ENCODE peak calls at places on chromosomes 1 and 21, in nine cellular contexts. J, H, E, F, A, M, L, T and V are unnamed samples.

GRCh38 chr1:17265950-17266349 is 17.1 kb downstream of the PADI3 start:
- DNase-seq in L (no peak), T (no peak), M (no peak), A (no peak), F (no peak), J (no peak), H (no peak), E (no peak), V (no peak)

GRCh38 chr1:26083246-26083645 is 15.8 kb upstream of the TRIM63 start:
- DNase-seq in L (no peak), F (no peak), T (no peak), A (no peak), E (no peak), J (no peak), M (no peak), H (no peak), V (no peak)

GRCh38 chr1:246617156-246617555 is 50.9 kb downstream of the CNST start:
- DNase-seq in A (no peak), T (no peak), E (no peak), M (no peak), J (no peak), L (no peak), F (no peak), H (no peak), V (no peak)

GRCh38 chr1:62045579-62045978 is 149.1 kb upstream of the L1TD1 start:
- DNase-seq in E (no peak), F (no peak), T (no peak), M (no peak), H (no peak), L (no peak), A (no peak), J (no peak), V (no peak)

GRCh38 chr1:238476881-238477280 is 586.2 kb upstream of the ZP4 start:
- DNase-seq in E (no peak), L (no peak), T (no peak), J (no peak), H (no peak), M (no peak), F (no peak), A (no peak), V (no peak)

GRCh38 chr21:32392880-32393676 is at the start of gene URB1:
- DNase-seq in M (peak; percentile 46), L (peak; percentile 94), T (peak; percentile 93), E (peak; percentile 49), A (no peak), J (peak; percentile 96), F (peak; percentile 87), H (peak; percentile 92), V (peak; percentile 92)

GRCh38 chr1:24114753-24115152 is 2.8 kb upstream of the MYOM3 start:
- DNase-seq in T (no peak), A (no peak), J (no peak), L (no peak), M (no peak), H (no peak), F (no peak), E (no peak), V (no peak)

GRCh38 chr1:230798491-230798890 is 51.3 kb downstream of the CAPN9 start:
- DNase-seq in T (no peak), H (no peak), A (no peak), E (no peak), L (no peak), J (peak; percentile 81), M (no peak), F (no peak), V (no peak)

GRCh38 chr1:96660503-96660902 is 61.1 kb upstream of the PTBP2 start:
- DNase-seq in M (no peak), E (no peak), J (no peak), T (no peak), L (no peak), F (no peak), A (no peak), H (no peak), V (no peak)

GRCh38 chr1:42075179-42075578 is 78.0 kb upstream of the GUCA2B start:
- DNase-seq in T (no peak), E (no peak), M (no peak), F (no peak), A (no peak), J (no peak), L (no peak), H (no peak), V (no peak)

GRCh38 chr1:68600049-68600661 is 103.3 kb upstream of the DEPDC1 start:
- DNase-seq in L (no peak), E (peak; percentile 13), M (no peak), J (no peak), T (no peak), F (peak; percentile 21), H (peak; percentile 85), A (no peak), V (no peak)

GRCh38 chr1:161989801-161990200 is 33.9 kb downstream of the OLFML2B start:
- DNase-seq in E (no peak), F (no peak), L (no peak), A (no peak), M (no peak), T (no peak), J (no peak), H (no peak), V (no peak)

GRCh38 chr1:233113009-233113712 is 162.8 kb downstream of the NTPCR start:
- DNase-seq in T (peak; percentile 41), L (peak; percentile 91), H (peak; percentile 90), J (no peak), A (peak; percentile 97), F (peak; percentile 89), E (peak; percentile 94), M (peak; percentile 26), V (peak; percentile 26)

GRCh38 chr1:233113713-233114028 is 163.3 kb downstream of the NTPCR start:
- DNase-seq in L (no peak), J (no peak), M (no peak), A (no peak), F (no peak), T (no peak), E (no peak), H (no peak), V (no peak)

GRCh38 chr1:233114860-233115259 is 164.4 kb downstream of the NTPCR start:
- DNase-seq in F (peak; percentile 29), E (no peak), A (no peak), L (no peak), T (no peak), M (no peak), J (no peak), H (no peak), V (no peak)

GRCh38 chr1:233112184-233113008 is 162.0 kb downstream of the NTPCR start:
- DNase-seq in J (no peak), M (no peak), E (no peak), F (no peak), L (no peak), A (no peak), T (no peak), H (peak; percentile 36), V (no peak)

GRCh38 chr1:233114159-233114558 is 163.7 kb downstream of the NTPCR start:
- DNase-seq in E (peak; percentile 29), J (no peak), H (peak; percentile 25), M (no peak), F (peak; percentile 10), T (no peak), A (no peak), L (no peak), V (no peak)
- TF ChIP-seq POLR2AphosphoS5 in E (no peak), J (no peak), H (no peak), M (no peak), F (no peak), T (no peak), A (no peak), L (no peak), V (no peak)

GRCh38 chr21:27565418-27565817 is 598.5 kb upstream of the ADAMTS5 start:
- DNase-seq in M (no peak), J (no peak), L (no peak), A (no peak), H (no peak), T (no peak), E (no peak), F (no peak), V (no peak)
- H3K4me1 ChIP-seq in M (no peaks in the 10 kb centered on the region), J (peaks cover 26% of the 10 kb centered on the region), L (no peaks in the 10 kb centered on the region), A (no peaks in the 10 kb centered on the region), H (no peaks in the 10 kb centered on the region), T (no peaks in the 10 kb centered on the region), E (no peaks in the 10 kb centered on the region), F (no peaks in the 10 kb centered on the region), V (no peaks in the 10 kb centered on the region)

DNA sequence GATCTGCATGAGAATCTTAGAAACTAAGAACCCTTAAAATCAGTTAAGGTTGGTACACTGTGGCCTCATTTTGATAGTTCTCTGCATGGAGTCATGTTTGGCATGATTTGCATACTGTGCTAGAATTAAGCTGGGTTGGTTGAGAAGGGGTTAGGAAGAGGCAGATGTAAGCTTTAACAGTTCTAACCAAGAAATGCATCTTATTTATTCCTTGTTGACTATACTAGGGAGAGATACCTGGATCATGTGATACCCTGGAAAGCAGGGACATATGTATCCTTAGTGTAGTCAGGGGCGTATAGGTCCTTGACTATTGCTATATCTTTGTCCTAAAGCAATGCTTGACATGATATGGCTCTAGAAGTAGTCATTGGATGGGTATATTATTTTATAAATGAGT is 41.0 kb downstream of the CDC42 start:
- DNase-seq in H (no peak), L (no peak), A (no peak), T (no peak), F (no peak), M (no peak), E (no peak), J (no peak), V (no peak)
- TF ChIP-seq POLR2AphosphoS5 in H (no peak), L (no peak), A (no peak), T (no peak), F (no peak), M (peak; percentile 56), E (no peak), J (no peak), V (no peak)

GRCh38 chr1:206466840-206467649 is 3.2 kb upstream of the IKBKE start:
- DNase-seq in F (no peak), E (no peak), A (no peak), M (no peak), T (no peak), H (no peak), L (no peak), J (no peak), V (no peak)

GRCh38 chr1:206467915-206468314 is 2.4 kb upstream of the IKBKE start:
- DNase-seq in F (no peak), J (no peak), H (no peak), E (no peak), T (peak; percentile 50), A (no peak), M (no peak), L (peak; percentile 83), V (no peak)

GRCh38 chr1:206469411-206469932 is 804 bp upstream of the IKBKE start:
- DNase-seq in H (peak; percentile 9), E (no peak), T (peak; percentile 43), F (no peak), M (no peak), L (no peak), J (no peak), A (no peak), V (no peak)

GRCh38 chr1:206469933-206470691 is at the start of gene IKBKE:
- DNase-seq in H (peak; percentile 81), A (no peak), M (no peak), L (peak; percentile 82), F (peak; percentile 62), E (peak; percentile 23), J (no peak), T (peak; percentile 67), V (peak; percentile 28)

DNA sequence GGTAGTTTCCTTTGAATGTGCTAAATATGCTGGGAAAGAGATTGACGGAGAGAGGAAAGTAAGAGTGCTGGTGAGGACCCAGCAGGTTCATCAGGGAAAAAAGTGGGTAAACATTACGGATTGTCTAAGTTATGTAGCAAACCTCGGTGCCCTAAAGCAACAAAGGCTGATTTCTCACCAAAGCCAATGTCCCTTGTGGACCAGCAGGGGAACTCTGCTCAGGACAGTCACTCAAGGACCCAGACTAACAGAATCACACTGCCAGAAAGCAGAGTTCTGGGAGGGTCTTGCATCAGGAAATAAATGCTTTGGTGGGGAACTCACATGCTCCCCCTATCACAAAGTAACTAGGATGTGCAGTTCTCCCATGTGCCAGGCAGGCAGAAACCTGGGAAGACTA is 1.7 kb upstream of the IKBKE start:
- DNase-seq in M (no peak), J (no peak), L (no peak), H (no peak), E (no peak), F (no peak), A (no peak), T (no peak), V (no peak)
- H3K4me1 ChIP-seq in M (peaks cover 65% of the 10 kb centered on the region), J (peaks cover 50% of the 10 kb centered on the region), L (no peaks in the 10 kb centered on the region), H (peaks cover 40% of the 10 kb centered on the region), E (peaks cover 35% of the 10 kb centered on the region), F (peaks cover 27% of the 10 kb centered on the region), A (peaks cover 14% of the 10 kb centered on the region), T (peaks cover 32% of the 10 kb centered on the region), V (peaks cover 7% of the 10 kb centered on the region)